ENCODE peak calls at places on chromosomes 5 and 9, in ten cellular contexts. N is IMR-90, Z is A673, X is prostate gland, G is NB4, A is heart right ventricle, I is BJ, R is GM10248, H is GM06990, L is right lobe of liver. W is an unnamed sample.

GRCh38 chr5:149677721-149678120 is 52.4 kb upstream of the PPARGC1B start:
- DNase-seq in N (no peak), Z (no peak), X (no peak), G (peak), A (no peak), I (no peak), R (no peak), H (peak), L (peak), W (no peak)

GRCh38 chr9:70053864-70054263 is 10.2 kb downstream of the MAMDC2 start:
- DNase-seq in N (no peak), Z (peak), X (peak), G (no peak), A (no peak), I (no peak), R (no peak), H (no peak), L (no peak), W (no peak)

GRCh38 chr5:16025681-16026080 is 153.9 kb downstream of the MARCHF11 start:
- DNase-seq in N (no peak), Z (no peak), X (no peak), G (no peak), A (no peak), I (peak), R (no peak), H (no peak), L (no peak), W (no peak)

GRCh38 chr5:56145106-56145505 is 88.0 kb downstream of the ANKRD55 start:
- DNase-seq in N (no peak), Z (no peak), X (no peak), G (no peak), A (no peak), I (no peak), R (no peak), H (no peak), L (no peak), W (no peak)

GRCh38 chr9:134617246-134617645 is 24.4 kb upstream of the COL5A1 start:
- DNase-seq in N (no peak), Z (no peak), X (no peak), G (no peak), A (no peak), I (no peak), R (no peak), H (no peak), L (no peak), W (peak)

GRCh38 chr9:34169125-34169524 is 9.7 kb upstream of the UBAP1 start:
- DNase-seq in N (no peak), Z (no peak), X (no peak), G (no peak), A (no peak), I (no peak), R (no peak), H (no peak), L (no peak), W (no peak)

GRCh38 chr5:132687995-132688394 is 14.2 kb downstream of the IL4 start:
- DNase-seq in N (no peak), Z (no peak), X (no peak), G (no peak), A (no peak), I (no peak), R (no peak), H (no peak), L (no peak), W (no peak)

GRCh38 chr9:22037954-22038690 is 29.0 kb upstream of the CDKN2B start:
- DNase-seq in N (peak), Z (no peak), X (no peak), G (no peak), A (no peak), I (no peak), R (no peak), H (no peak), L (no peak), W (no peak)

GRCh38 chr9:126781717-126782388 is 23.0 kb upstream of the ZBTB43 start:
- DNase-seq in N (peak), Z (peak), X (peak), G (peak), A (peak), I (no peak), R (peak), H (peak), L (peak), W (peak)

GRCh38 chr5:77280036-77280435 is 69.6 kb downstream of the PDE8B start:
- DNase-seq in N (no peak), Z (no peak), X (no peak), G (no peak), A (no peak), I (no peak), R (no peak), H (no peak), L (no peak), W (no peak)

GRCh38 chr9:97491216-97491999 is 10.1 kb upstream of the TMOD1 start:
- DNase-seq in N (no peak), Z (no peak), X (no peak), G (no peak), A (no peak), I (no peak), R (no peak), H (no peak), L (no peak), W (no peak)

GRCh38 chr5:112554089-112554977 is 135.3 kb upstream of the EPB41L4A start:
- DNase-seq in N (no peak), Z (no peak), X (no peak), G (no peak), A (no peak), I (no peak), R (no peak), H (no peak), L (no peak), W (no peak)

GRCh38 chr5:6449465-6450158 is 953 bp downstream of the UBE2QL1 start:
- DNase-seq in N (no peak), Z (peak), X (no peak), G (no peak), A (no peak), I (no peak), R (no peak), H (no peak), L (no peak), W (no peak)

GRCh38 chr5:86861514-86861913 is 243.8 kb downstream of the COX7C start:
- DNase-seq in N (no peak), Z (peak), X (no peak), G (no peak), A (peak), I (no peak), R (no peak), H (no peak), L (no peak), W (no peak)

GRCh38 chr9:133927041-133927440 is 65.1 kb downstream of the VAV2 start:
- DNase-seq in N (peak), Z (no peak), X (no peak), G (no peak), A (no peak), I (no peak), R (no peak), H (peak), L (no peak), W (no peak)

GRCh38 chr5:124790261-124790894 is 43.9 kb upstream of the ZNF608 start:
- DNase-seq in N (peak), Z (no peak), X (no peak), G (no peak), A (no peak), I (no peak), R (no peak), H (no peak), L (no peak), W (no peak)

GRCh38 chr5:109347252-109347888 is 62.4 kb downstream of the PJA2 start:
- DNase-seq in N (no peak), Z (peak), X (no peak), G (no peak), A (no peak), I (no peak), R (no peak), H (no peak), L (no peak), W (no peak)

GRCh38 chr5:136075339-136075885 is 46.6 kb downstream of the TGFBI start:
- DNase-seq in N (no peak), Z (no peak), X (no peak), G (no peak), A (no peak), I (no peak), R (no peak), H (no peak), L (no peak), W (no peak)

GRCh38 chr5:65076251-65076869 is 307.6 kb downstream of the CWC27 start:
- DNase-seq in N (peak), Z (peak), X (no peak), G (peak), A (peak), I (no peak), R (peak), H (no peak), L (no peak), W (no peak)

GRCh38 chr5:81708889-81709288 is 42.0 kb downstream of the SSBP2 start:
- DNase-seq in N (no peak), Z (no peak), X (no peak), G (no peak), A (no peak), I (no peak), R (no peak), H (no peak), L (no peak), W (no peak)

GRCh38 chr9:2023532-2023931 is 8.4 kb downstream of the SMARCA2 start:
- DNase-seq in N (no peak), Z (no peak), X (no peak), G (no peak), A (no peak), I (no peak), R (no peak), H (no peak), L (no peak), W (no peak)

GRCh38 chr5:139689631-139690384 is 41.7 kb downstream of the CXXC5 start:
- DNase-seq in N (no peak), Z (peak), X (no peak), G (peak), A (no peak), I (no peak), R (peak), H (no peak), L (no peak), W (no peak)

GRCh38 chr9:90801507-90802289 is at the start of gene SYK:
- DNase-seq in N (no peak), Z (no peak), X (peak), G (peak), A (peak), I (no peak), R (peak), H (peak), L (peak), W (peak)

GRCh38 chr5:179343902-179344300 is 1.4 kb downstream of the ADAMTS2 start:
- DNase-seq in N (peak), Z (peak), X (no peak), G (peak), A (no peak), I (no peak), R (no peak), H (no peak), L (peak), W (no peak)

GRCh38 chr5:94969174-94969573 is 315.7 kb downstream of the MCTP1 start:
- DNase-seq in N (peak), Z (peak), X (no peak), G (peak), A (no peak), I (no peak), R (peak), H (no peak), L (no peak), W (no peak)

GRCh38 chr9:5052858-5053257 is 67.8 kb downstream of the JAK2 start:
- DNase-seq in N (peak), Z (no peak), X (no peak), G (no peak), A (no peak), I (no peak), R (no peak), H (no peak), L (no peak), W (no peak)

GRCh38 chr9:109232449-109232848 is 65.4 kb upstream of the FRRS1L start:
- DNase-seq in N (peak), Z (peak), X (no peak), G (no peak), A (no peak), I (no peak), R (no peak), H (no peak), L (no peak), W (no peak)

GRCh38 chr9:98328141-98328540 is 72.7 kb upstream of the TBC1D2 start:
- DNase-seq in N (no peak), Z (no peak), X (no peak), G (no peak), A (no peak), I (no peak), R (no peak), H (no peak), L (no peak), W (no peak)

GRCh38 chr9:94866770-94867169 is 140.3 kb downstream of the AOPEP start:
- DNase-seq in N (peak), Z (peak), X (no peak), G (no peak), A (no peak), I (no peak), R (no peak), H (no peak), L (no peak), W (no peak)

GRCh38 chr9:123660691-123661090 is 269.2 kb downstream of the DENND1A start:
- DNase-seq in N (no peak), Z (peak), X (no peak), G (peak), A (no peak), I (no peak), R (no peak), H (peak), L (no peak), W (no peak)

DNA sequence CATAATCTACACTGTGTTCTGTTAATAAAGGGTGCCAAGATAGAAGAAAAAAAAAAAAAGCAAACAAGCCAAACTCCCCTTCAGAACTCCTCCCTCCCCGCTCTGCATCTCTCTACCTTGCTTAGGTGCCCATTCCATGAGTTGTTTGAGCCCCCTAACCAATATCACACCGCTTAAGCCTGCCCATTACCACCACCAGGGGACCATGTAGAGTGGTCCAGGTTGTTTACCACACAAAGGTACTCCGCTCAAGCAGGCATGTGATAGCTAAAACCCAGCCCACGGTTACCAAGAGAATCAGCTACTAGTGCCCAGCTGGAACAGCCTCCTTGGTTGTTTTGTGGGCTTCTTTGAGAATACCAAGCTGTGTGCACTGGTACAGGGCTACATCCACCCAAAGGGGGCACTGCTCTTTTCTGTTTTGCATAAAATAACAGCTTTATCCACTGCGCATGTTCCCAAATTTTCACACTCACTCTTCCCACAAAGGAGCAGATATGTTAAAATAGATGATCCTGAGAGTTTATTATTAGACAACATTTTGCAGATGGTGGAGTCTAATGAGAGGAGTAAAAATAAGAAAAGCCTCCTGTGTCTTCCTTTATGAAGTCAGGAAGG is 304.1 kb downstream of the DEPDC1B start:
- DNase-seq in N (no peak), Z (no peak), X (no peak), G (no peak), A (no peak), I (no peak), R (no peak), H (no peak), L (no peak), W (no peak)
- TF ChIP-seq CTCF in N (peak), Z (peak), X (no peak), G (peak), A (no peak), I (no peak), R (no peak), H (no peak), L (no peak), W (no peak)

GRCh38 chr5:146400206-146400605 is 46.9 kb upstream of the TCERG1 start:
- DNase-seq in N (no peak), Z (no peak), X (no peak), G (no peak), A (no peak), I (no peak), R (no peak), H (no peak), L (no peak), W (no peak)

GRCh38 chr5:146399446-146399845 is 47.7 kb upstream of the TCERG1 start:
- DNase-seq in N (no peak), Z (no peak), X (no peak), G (peak), A (no peak), I (no peak), R (no peak), H (no peak), L (no peak), W (no peak)

GRCh38 chr5:146401021-146401420 is 46.1 kb upstream of the TCERG1 start:
- DNase-seq in N (no peak), Z (no peak), X (no peak), G (no peak), A (no peak), I (no peak), R (no peak), H (no peak), L (no peak), W (no peak)

GRCh38 chr5:146402949-146403348 is 44.2 kb upstream of the TCERG1 start:
- DNase-seq in N (no peak), Z (no peak), X (no peak), G (no peak), A (no peak), I (no peak), R (no peak), H (no peak), L (no peak), W (no peak)
- TF ChIP-seq CTCF in N (no peak), Z (no peak), X (no peak), G (no peak), A (no peak), I (no peak), R (no peak), H (peak), L (no peak), W (no peak)

GRCh38 chr9:127805620-127806019 is 2.9 kb downstream of the FPGS start:
- DNase-seq in N (no peak), Z (peak), X (no peak), G (peak), A (no peak), I (no peak), R (no peak), H (no peak), L (peak), W (no peak)
- TF ChIP-seq CTCF in N (peak), Z (peak), X (no peak), G (peak), A (peak), I (peak), R (peak), H (peak), L (peak), W (no peak)

GRCh38 chr5:78610633-78611032 is 37.9 kb downstream of the LHFPL2 start:
- DNase-seq in N (no peak), Z (no peak), X (no peak), G (no peak), A (no peak), I (no peak), R (no peak), H (no peak), L (no peak), W (no peak)

GRCh38 chr5:78612227-78613150 is 36.1 kb downstream of the LHFPL2 start:
- DNase-seq in N (no peak), Z (no peak), X (peak), G (no peak), A (no peak), I (no peak), R (no peak), H (no peak), L (no peak), W (no peak)

GRCh38 chr5:78607864-78608263 is 40.7 kb downstream of the LHFPL2 start:
- DNase-seq in N (no peak), Z (no peak), X (no peak), G (no peak), A (no peak), I (no peak), R (no peak), H (no peak), L (no peak), W (no peak)

GRCh38 chr5:78611161-78611605 is 37.4 kb downstream of the LHFPL2 start:
- DNase-seq in N (peak), Z (no peak), X (no peak), G (no peak), A (no peak), I (no peak), R (no peak), H (no peak), L (no peak), W (no peak)

GRCh38 chr5:78610163-78610583 is 38.4 kb downstream of the LHFPL2 start:
- DNase-seq in N (peak), Z (no peak), X (no peak), G (no peak), A (peak), I (no peak), R (no peak), H (no peak), L (no peak), W (no peak)
- TF ChIP-seq CTCF in N (no peak), Z (no peak), X (no peak), G (no peak), A (no peak), I (peak), R (no peak), H (no peak), L (no peak), W (no peak)

DNA sequence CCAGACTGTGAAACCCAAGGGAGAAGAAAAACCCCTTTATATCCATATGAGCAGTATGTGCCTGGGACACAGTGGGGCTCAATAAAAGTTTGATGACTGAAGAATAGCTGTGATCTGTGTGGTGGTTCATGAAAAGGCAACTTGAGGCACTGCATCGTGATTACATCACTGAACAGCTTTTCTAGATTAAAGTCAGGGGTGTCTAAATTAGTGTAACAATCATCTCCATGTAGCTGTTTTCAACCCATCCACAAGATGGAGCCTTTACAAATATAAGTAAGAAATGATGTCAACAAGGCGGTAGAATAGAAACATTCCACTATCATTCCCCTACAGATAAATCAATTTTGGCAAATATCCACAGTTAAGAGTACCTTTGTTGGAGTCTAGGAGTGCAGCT is 55.5 kb downstream of the PRRC1 start:
- DNase-seq in N (no peak), Z (peak), X (no peak), G (peak), A (no peak), I (no peak), R (no peak), H (no peak), L (no peak), W (no peak)
- TF ChIP-seq CTCF in N (no peak), Z (peak), X (no peak), G (peak), A (no peak), I (peak), R (no peak), H (peak), L (no peak), W (no peak)

W was measured in activated B cell treated with CpG ODN at 0.5 μM for 24 hours.